ENCODE peak calls at places on chromosome 16, in eight cellular contexts. F, Z, U, K, D, O, M and S are unnamed samples.

GRCh38 chr16:84018710-84019109 is 23.9 kb downstream of the SLC38A8 start:
- DNase-seq in U (no peak), D (no peak), K (no peak), O (no peak), Z (no peak), F (no peak), M (no peak), S (no peak)

GRCh38 chr16:14011846-14012245 is 59.3 kb upstream of the MRTFB start:
- DNase-seq in Z (no peak), F (no peak), K (no peak), O (peak; percentile 26), U (no peak), D (no peak), M (no peak), S (no peak)

GRCh38 chr16:31453255-31454204 is 5.8 kb upstream of the ARMC5 start:
- DNase-seq in M (peak; percentile 63), O (peak; percentile 76), F (no peak), U (peak; percentile 23), Z (no peak), K (peak; percentile 87), D (no peak), S (no peak)

GRCh38 chr16:78990309-78990701 is 610.2 kb downstream of the MAF start:
- DNase-seq in O (no peak), M (no peak), Z (no peak), K (no peak), U (peak; percentile 51), D (no peak), F (no peak), S (no peak)

GRCh38 chr16:57688987-57689771 is 5.4 kb upstream of the DRC7 start:
- DNase-seq in Z (no peak), M (no peak), U (no peak), K (peak; percentile 31), O (no peak), F (no peak), D (no peak), S (peak; percentile 21)

GRCh38 chr16:17469011-17469741 is 1.6 kb downstream of the XYLT1 start:
- DNase-seq in M (peak; percentile 53), F (peak; percentile 30), O (no peak), Z (no peak), K (peak; percentile 48), D (no peak), U (no peak), S (no peak)

GRCh38 chr16:59487067-59487466 is 753.0 kb upstream of the GOT2 start:
- DNase-seq in U (no peak), F (no peak), M (no peak), D (no peak), Z (no peak), K (no peak), O (no peak), S (no peak)

GRCh38 chr16:55842369-55843104 is 9.6 kb upstream of the CES1 start:
- DNase-seq in Z (peak; percentile 33), F (peak; percentile 10), M (peak; percentile 61), O (no peak), U (peak; percentile 69), K (peak; percentile 52), D (peak; percentile 22), S (no peak)

GRCh38 chr16:87661561-87661960 is 59.3 kb downstream of the JPH3 start:
- DNase-seq in F (no peak), U (peak; percentile 80), D (no peak), M (peak; percentile 41), K (no peak), Z (peak; percentile 64), O (no peak), S (no peak)

GRCh38 chr16:35746281-35746962 is 2287.0 kb downstream of the TP53TG3F start:
- DNase-seq in Z (no peak), U (no peak), O (no peak), F (no peak), K (no peak), D (no peak), M (no peak), S (no peak)
- H3K9me3 ChIP-seq in Z (peaks cover 66% of the 10 kb centered on the region), U (no peaks in the 10 kb centered on the region), O (no peaks in the 10 kb centered on the region), F (peaks cover 66% of the 10 kb centered on the region), K (no peaks in the 10 kb centered on the region), D (no peaks in the 10 kb centered on the region), M (no peaks in the 10 kb centered on the region), S (peaks cover 2% of the 10 kb centered on the region)

DNA sequence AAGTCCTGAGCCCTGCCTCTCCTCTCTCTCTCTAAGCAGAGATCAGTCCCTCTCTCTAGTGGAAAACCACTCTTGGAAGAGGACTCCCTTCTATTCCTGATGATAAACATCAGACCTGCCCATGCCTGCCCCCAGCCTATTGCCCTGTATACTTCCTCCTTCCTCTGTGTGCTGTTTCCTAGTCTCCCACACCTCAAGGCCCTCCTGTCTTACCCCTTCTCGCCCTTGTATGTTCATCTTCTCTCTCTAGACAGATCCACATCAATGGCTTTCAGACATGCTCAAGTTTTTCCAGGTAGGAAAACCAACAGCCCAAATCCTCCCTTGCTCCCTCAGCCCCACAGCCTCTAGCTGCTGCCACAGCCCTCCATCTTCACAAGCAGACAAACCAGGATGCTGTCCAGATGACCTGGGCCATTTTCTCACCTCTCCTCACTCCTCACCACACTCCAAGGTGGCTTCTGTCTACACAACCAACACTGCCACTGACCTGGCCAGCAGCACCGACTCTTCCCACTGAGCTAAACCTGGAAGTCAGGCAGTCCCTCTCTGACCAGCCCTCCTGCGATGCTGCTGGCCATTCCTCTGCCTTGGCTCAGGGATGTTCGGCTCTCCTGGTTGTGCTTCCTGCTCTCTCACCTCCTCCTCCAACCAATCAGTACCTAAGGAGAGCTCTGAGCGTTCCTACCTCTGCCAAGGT is 36.3 kb downstream of the MARF1 start:
- DNase-seq in Z (no peak), U (no peak), M (no peak), D (peak; percentile 37), O (no peak), K (no peak), F (no peak), S (no peak)
- H3K27ac ChIP-seq in Z (no peak overlapping the region), U (no peak overlapping the region), M (no peak overlapping the region), D (peak overlapping the region; percentile 65), O (no peak overlapping the region), K (no peak overlapping the region), F (no peak overlapping the region), S (no peak overlapping the region)

DNA sequence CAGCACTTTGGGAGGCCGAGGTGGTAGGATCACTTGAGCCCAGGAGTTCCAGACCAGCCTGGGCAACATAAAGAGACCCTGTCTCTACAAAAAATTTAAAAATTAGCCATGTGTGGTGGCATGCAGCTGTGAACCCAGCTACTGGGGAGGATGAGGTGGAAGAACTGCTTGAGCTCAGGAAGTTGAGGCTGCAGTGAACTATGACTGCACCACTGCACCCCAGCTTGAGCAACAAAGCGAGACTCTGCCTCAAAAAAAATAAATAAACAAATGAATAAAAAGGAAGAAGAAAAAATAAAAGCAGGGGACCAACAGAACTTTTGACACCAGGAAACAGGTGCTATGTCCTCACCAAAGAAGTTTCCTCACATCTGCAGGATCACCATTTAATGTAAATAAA is 14.2 kb downstream of the TERF2 start:
- DNase-seq in K (peak; percentile 65), Z (no peak), M (no peak), D (no peak), O (no peak), F (no peak), U (no peak), S (no peak)
- H3K4me3 ChIP-seq in K (no peak overlapping the region), Z (no peak overlapping the region), M (no peak overlapping the region), D (no peak overlapping the region), O (no peak overlapping the region), F (no peak overlapping the region), U (no peak overlapping the region), S (no peak overlapping the region)

GRCh38 chr16:3295209-3295608 is 10.0 kb downstream of the TIGD7 start:
- DNase-seq in K (no peak), Z (no peak), D (no peak), M (no peak), F (no peak), O (no peak), U (no peak), S (no peak)

GRCh38 chr16:3285131-3285530 is 1.8 kb downstream of the ZNF263 start:
- DNase-seq in M (no peak), D (no peak), K (no peak), O (no peak), F (no peak), Z (no peak), U (no peak), S (no peak)

GRCh38 chr16:3292604-3293003 is 9.3 kb downstream of the ZNF263 start:
- DNase-seq in K (no peak), U (no peak), Z (no peak), F (no peak), M (no peak), O (no peak), D (no peak), S (no peak)

GRCh38 chr16:3295783-3296182 is 9.4 kb downstream of the TIGD7 start:
- DNase-seq in F (no peak), Z (no peak), D (no peak), M (no peak), U (no peak), K (no peak), O (no peak), S (no peak)

GRCh38 chr16:3289998-3290673 is 6.8 kb downstream of the ZNF263 start:
- DNase-seq in O (no peak), D (no peak), Z (no peak), F (no peak), U (no peak), K (no peak), M (no peak), S (no peak)
- H3K9me3 ChIP-seq in O (no peaks in the 10 kb centered on the region), D (peaks cover 18% of the 10 kb centered on the region), Z (peaks cover 6% of the 10 kb centered on the region), F (peaks cover 92% of the 10 kb centered on the region), U (no peaks in the 10 kb centered on the region), K (no peaks in the 10 kb centered on the region), M (peaks cover 23% of the 10 kb centered on the region), S (peaks cover 33% of the 10 kb centered on the region)

GRCh38 chr16:27424772-27425498 is 23.0 kb downstream of the IL21R start:
- DNase-seq in U (no peak), D (no peak), M (no peak), F (no peak), K (no peak), O (no peak), Z (no peak), S (peak; percentile 10)
- H3K27ac ChIP-seq in U (no peak overlapping the region), D (no peak overlapping the region), M (no peak overlapping the region), F (no peak overlapping the region), K (no peak overlapping the region), O (no peak overlapping the region), Z (no peak overlapping the region), S (no peak overlapping the region)

GRCh38 chr16:29712770-29713169 is 33.0 kb downstream of the C16orf54 start:
- DNase-seq in O (no peak), D (no peak), K (no peak), F (no peak), Z (no peak), U (no peak), M (no peak), S (no peak)

GRCh38 chr16:29714396-29714795 is 31.4 kb downstream of the C16orf54 start:
- DNase-seq in Z (no peak), K (no peak), U (no peak), F (no peak), M (no peak), O (no peak), D (no peak), S (no peak)

GRCh38 chr16:29708917-29709600 is 30.1 kb downstream of the QPRT start:
- DNase-seq in F (no peak), K (no peak), O (no peak), Z (no peak), D (no peak), M (no peak), U (no peak), S (peak; percentile 17)

GRCh38 chr16:29714972-29715371 is 30.8 kb downstream of the C16orf54 start:
- DNase-seq in M (no peak), Z (no peak), U (no peak), O (no peak), F (no peak), D (no peak), K (no peak), S (no peak)

GRCh38 chr16:29710227-29711219 is 31.5 kb downstream of the QPRT start:
- DNase-seq in F (peak; percentile 48), Z (peak; percentile 51), U (peak; percentile 48), M (peak; percentile 75), D (no peak), K (peak; percentile 60), O (no peak), S (no peak)
- H3K4me3 ChIP-seq in F (no peak overlapping the region), Z (no peak overlapping the region), U (no peak overlapping the region), M (no peak overlapping the region), D (no peak overlapping the region), K (no peak overlapping the region), O (no peak overlapping the region), S (no peak overlapping the region)